ENCODE peak calls at places on chromosomes 12 and 14, in six cellular contexts. R is GM12891, S is GM13977, X is activated T-helper 1 cell treated with Interleukin-2 at 50 U/mL for 16 hours, M is HTR-8/SVneo, V is lung. B is an unnamed sample.

GRCh38 chr12:13038491-13039161 is 5.6 kb upstream of the FAM234B start:
- DNase-seq in R (no peak), S (no peak), X (no peak), M (no peak), V (no peak), B (no peak)

GRCh38 chr12:24920141-24920540 is 28.8 kb downstream of the BCAT1 start:
- DNase-seq in R (no peak), S (no peak), X (no peak), M (no peak), V (no peak), B (no peak)

GRCh38 chr12:88247241-88247643 is 105.1 kb downstream of the TMTC3 start:
- DNase-seq in R (no peak), S (no peak), X (no peak), M (peak), V (no peak), B (no peak)

GRCh38 chr12:106919910-106920544 is 35.7 kb upstream of the TMEM263 start:
- DNase-seq in R (no peak), S (no peak), X (no peak), M (peak), V (no peak), B (no peak)

GRCh38 chr14:68274722-68275121 is 455.1 kb downstream of the RAD51B start:
- DNase-seq in R (no peak), S (no peak), X (no peak), M (no peak), V (no peak), B (no peak)

GRCh38 chr14:75138492-75138891 is 11.6 kb upstream of the NEK9 start:
- DNase-seq in R (no peak), S (no peak), X (no peak), M (no peak), V (no peak), B (no peak)

GRCh38 chr12:121144416-121144914 is 11.8 kb downstream of the P2RX7 start:
- DNase-seq in R (no peak), S (no peak), X (no peak), M (no peak), V (no peak), B (no peak)

GRCh38 chr14:33534636-33535035 is 416.2 kb downstream of the EGLN3 start:
- DNase-seq in R (no peak), S (no peak), X (no peak), M (no peak), V (no peak), B (no peak)

GRCh38 chr12:122051231-122051876 is 27.2 kb upstream of the MLXIP start:
- DNase-seq in R (no peak), S (no peak), X (no peak), M (no peak), V (no peak), B (no peak)

GRCh38 chr12:114003286-114003685 is 37.2 kb upstream of the RBM19 start:
- DNase-seq in R (no peak), S (no peak), X (no peak), M (no peak), V (no peak), B (no peak)

GRCh38 chr12:95970905-95971304 is 25.2 kb downstream of the HAL start:
- DNase-seq in R (no peak), S (no peak), X (no peak), M (no peak), V (no peak), B (no peak)

GRCh38 chr12:130611026-130611905 is 104.8 kb downstream of the RIMBP2 start:
- DNase-seq in R (no peak), S (no peak), X (no peak), M (no peak), V (no peak), B (no peak)

GRCh38 chr12:118103231-118103600 is 595 bp downstream of the VSIG10 start:
- DNase-seq in R (no peak), S (no peak), X (no peak), M (no peak), V (no peak), B (no peak)

GRCh38 chr14:55114720-55115119 is 14.3 kb upstream of the LGALS3 start:
- DNase-seq in R (no peak), S (no peak), X (no peak), M (no peak), V (no peak), B (no peak)

B was measured in esophagus muscularis mucosa.